ENCODE peak calls at places on chromosomes 5 and 9, in four cellular contexts. One of them, this sample, is unnamed. For H3K36me3 and H3K27me3, the result is how much of the 10 kb centered on the place peaks cover.

GRCh38 chr5:153402550-153402949 is 87.9 kb upstream of the GRIA1 start:
- DNase-seq in CD4-positive, alpha-beta memory T cell: no peak
- DNase-seq in ovary: no peak
- DNase-seq in CD8-positive, alpha-beta T cell: no peak
- DNase-seq in this sample: no peak

GRCh38 chr9:123002754-123003153 is 30.7 kb upstream of the GPR21 start:
- DNase-seq in CD8-positive, alpha-beta T cell: no peak
- DNase-seq in CD4-positive, alpha-beta memory T cell: no peak
- DNase-seq in ovary: no peak
- DNase-seq in this sample: no peak

GRCh38 chr5:113264061-113264460 is 170.7 kb downstream of the TSSK1B start:
- DNase-seq in ovary: no peak
- DNase-seq in CD8-positive, alpha-beta T cell: no peak
- DNase-seq in CD4-positive, alpha-beta memory T cell: no peak
- DNase-seq in this sample: no peak

GRCh38 chr5:172830876-172831662 is 3.0 kb upstream of the ERGIC1 start:
- DNase-seq in CD4-positive, alpha-beta memory T cell: no peak
- DNase-seq in CD8-positive, alpha-beta T cell: no peak
- DNase-seq in ovary: no peak
- DNase-seq in this sample: no peak

GRCh38 chr9:2800385-2801179 is 43.3 kb downstream of the PUM3 start:
- DNase-seq in CD4-positive, alpha-beta memory T cell: no peak
- DNase-seq in ovary: no peak
- DNase-seq in CD8-positive, alpha-beta T cell: no peak
- DNase-seq in this sample: peak

GRCh38 chr9:134469041-134469875 is 143.0 kb downstream of the RXRA start:
- DNase-seq in CD4-positive, alpha-beta memory T cell: no peak
- DNase-seq in ovary: peak
- DNase-seq in CD8-positive, alpha-beta T cell: no peak
- DNase-seq in this sample: no peak

GRCh38 chr5:143124593-143124992 is 278.9 kb downstream of the NR3C1 start:
- DNase-seq in ovary: no peak
- DNase-seq in CD8-positive, alpha-beta T cell: no peak
- DNase-seq in CD4-positive, alpha-beta memory T cell: no peak
- DNase-seq in this sample: no peak

GRCh38 chr9:32344551-32345182 is 39.8 kb upstream of the ACO1 start:
- DNase-seq in CD8-positive, alpha-beta T cell: no peak
- DNase-seq in ovary: no peak
- DNase-seq in CD4-positive, alpha-beta memory T cell: no peak
- DNase-seq in this sample: peak

GRCh38 chr9:108963459-108964143 is 29.4 kb downstream of the ABITRAM start:
- DNase-seq in ovary: no peak
- DNase-seq in CD8-positive, alpha-beta T cell: no peak
- DNase-seq in CD4-positive, alpha-beta memory T cell: no peak
- DNase-seq in this sample: no peak

GRCh38 chr5:135241536-135241935 is 157.5 kb downstream of the MACROH2A1 start:
- DNase-seq in ovary: no peak
- DNase-seq in CD8-positive, alpha-beta T cell: peak
- DNase-seq in CD4-positive, alpha-beta memory T cell: no peak
- DNase-seq in this sample: no peak

GRCh38 chr5:73544429-73545402 is 20.7 kb downstream of the ANKRA2 start:
- DNase-seq in CD8-positive, alpha-beta T cell: no peak
- DNase-seq in CD4-positive, alpha-beta memory T cell: no peak
- DNase-seq in ovary: no peak
- DNase-seq in this sample: no peak

GRCh38 chr5:73031839-73032238 is 76.0 kb downstream of the FCHO2 start:
- DNase-seq in ovary: no peak
- DNase-seq in CD4-positive, alpha-beta memory T cell: no peak
- DNase-seq in CD8-positive, alpha-beta T cell: no peak
- DNase-seq in this sample: no peak

GRCh38 chr9:101029300-101030021 is 934 bp downstream of the PLPPR1 start:
- DNase-seq in CD4-positive, alpha-beta memory T cell: no peak
- DNase-seq in ovary: no peak
- DNase-seq in CD8-positive, alpha-beta T cell: no peak
- DNase-seq in this sample: peak

GRCh38 chr9:119004618-119004990 is 364.6 kb downstream of the BRINP1 start:
- DNase-seq in CD4-positive, alpha-beta memory T cell: no peak
- DNase-seq in CD8-positive, alpha-beta T cell: no peak
- DNase-seq in ovary: no peak
- DNase-seq in this sample: no peak

GRCh38 chr9:935348-935965 is 41.0 kb upstream of the DMRT3 start:
- DNase-seq in ovary: no peak
- DNase-seq in CD8-positive, alpha-beta T cell: no peak
- DNase-seq in CD4-positive, alpha-beta memory T cell: no peak
- DNase-seq in this sample: no peak

GRCh38 chr5:170434953-170435605 is 45.9 kb upstream of the KCNMB1 start:
- DNase-seq in CD4-positive, alpha-beta memory T cell: no peak
- DNase-seq in ovary: peak
- DNase-seq in CD8-positive, alpha-beta T cell: peak
- DNase-seq in this sample: peak

GRCh38 chr5:122352331-122352730 is 40.3 kb downstream of the SNCAIP start:
- DNase-seq in CD4-positive, alpha-beta memory T cell: no peak
- DNase-seq in ovary: no peak
- DNase-seq in CD8-positive, alpha-beta T cell: no peak
- DNase-seq in this sample: no peak

GRCh38 chr5:69415584-69415958 is 655 bp downstream of the MARVELD2 start:
- DNase-seq in ovary: no peak
- DNase-seq in CD4-positive, alpha-beta memory T cell: no peak
- DNase-seq in CD8-positive, alpha-beta T cell: no peak
- DNase-seq in this sample: peak

GRCh38 chr5:9534881-9535517 is 10.9 kb downstream of the SEMA5A start:
- DNase-seq in ovary: no peak
- DNase-seq in CD8-positive, alpha-beta T cell: no peak
- DNase-seq in CD4-positive, alpha-beta memory T cell: no peak
- DNase-seq in this sample: no peak

GRCh38 chr5:91787718-91788117 is 404.6 kb upstream of the ARRDC3 start:
- DNase-seq in CD4-positive, alpha-beta memory T cell: no peak
- DNase-seq in ovary: no peak
- DNase-seq in CD8-positive, alpha-beta T cell: no peak
- DNase-seq in this sample: no peak

GRCh38 chr5:132024117-132024435 is 12.6 kb upstream of the ACSL6 start:
- DNase-seq in CD4-positive, alpha-beta memory T cell: no peak
- DNase-seq in ovary: no peak
- DNase-seq in CD8-positive, alpha-beta T cell: no peak
- DNase-seq in this sample: no peak

GRCh38 chr5:78699565-78700143 is 51.1 kb upstream of the LHFPL2 start:
- DNase-seq in ovary: no peak
- DNase-seq in CD8-positive, alpha-beta T cell: no peak
- DNase-seq in CD4-positive, alpha-beta memory T cell: no peak
- DNase-seq in this sample: no peak

GRCh38 chr9:112868956-112869594 is 21.6 kb downstream of the SLC46A2 start:
- DNase-seq in CD4-positive, alpha-beta memory T cell: no peak
- DNase-seq in ovary: no peak
- DNase-seq in CD8-positive, alpha-beta T cell: no peak
- DNase-seq in this sample: no peak

GRCh38 chr5:135040331-135041144 is 6.5 kb upstream of the PITX1 start:
- DNase-seq in CD8-positive, alpha-beta T cell: no peak
- DNase-seq in ovary: no peak
- DNase-seq in CD4-positive, alpha-beta memory T cell: no peak
- DNase-seq in this sample: peak

GRCh38 chr5:72040513-72040912 is 66.8 kb upstream of the MAP1B start:
- DNase-seq in CD8-positive, alpha-beta T cell: no peak
- DNase-seq in CD4-positive, alpha-beta memory T cell: no peak
- DNase-seq in ovary: no peak
- DNase-seq in this sample: no peak

GRCh38 chr9:114155263-114155966 is at the start of gene COL27A1:
- DNase-seq in ovary: peak
- DNase-seq in CD4-positive, alpha-beta memory T cell: peak
- DNase-seq in CD8-positive, alpha-beta T cell: peak
- DNase-seq in this sample: peak

GRCh38 chr5:54761213-54761701 is 224.1 kb downstream of the ESM1 start:
- DNase-seq in ovary: no peak
- DNase-seq in CD4-positive, alpha-beta memory T cell: no peak
- DNase-seq in CD8-positive, alpha-beta T cell: no peak
- DNase-seq in this sample: no peak

GRCh38 chr9:111118256-111118950 is 80.1 kb upstream of the LPAR1 start:
- DNase-seq in CD8-positive, alpha-beta T cell: no peak
- DNase-seq in ovary: no peak
- DNase-seq in CD4-positive, alpha-beta memory T cell: no peak
- DNase-seq in this sample: no peak

GRCh38 chr5:43006411-43007202 is 33.5 kb downstream of the ANXA2R start:
- DNase-seq in CD8-positive, alpha-beta T cell: no peak
- DNase-seq in ovary: no peak
- DNase-seq in CD4-positive, alpha-beta memory T cell: no peak
- DNase-seq in this sample: no peak

GRCh38 chr5:43010956-43011355 is 29.2 kb downstream of the ANXA2R start:
- DNase-seq in CD4-positive, alpha-beta memory T cell: no peak
- DNase-seq in CD8-positive, alpha-beta T cell: no peak
- DNase-seq in ovary: no peak
- DNase-seq in this sample: no peak

GRCh38 chr5:43007246-43007910 is 32.7 kb downstream of the ANXA2R start:
- DNase-seq in CD8-positive, alpha-beta T cell: peak
- DNase-seq in ovary: peak
- DNase-seq in CD4-positive, alpha-beta memory T cell: peak
- DNase-seq in this sample: peak

GRCh38 chr5:43007911-43008368 is 32.2 kb downstream of the ANXA2R start:
- DNase-seq in ovary: peak
- DNase-seq in CD8-positive, alpha-beta T cell: peak
- DNase-seq in CD4-positive, alpha-beta memory T cell: peak
- DNase-seq in this sample: peak

DNA sequence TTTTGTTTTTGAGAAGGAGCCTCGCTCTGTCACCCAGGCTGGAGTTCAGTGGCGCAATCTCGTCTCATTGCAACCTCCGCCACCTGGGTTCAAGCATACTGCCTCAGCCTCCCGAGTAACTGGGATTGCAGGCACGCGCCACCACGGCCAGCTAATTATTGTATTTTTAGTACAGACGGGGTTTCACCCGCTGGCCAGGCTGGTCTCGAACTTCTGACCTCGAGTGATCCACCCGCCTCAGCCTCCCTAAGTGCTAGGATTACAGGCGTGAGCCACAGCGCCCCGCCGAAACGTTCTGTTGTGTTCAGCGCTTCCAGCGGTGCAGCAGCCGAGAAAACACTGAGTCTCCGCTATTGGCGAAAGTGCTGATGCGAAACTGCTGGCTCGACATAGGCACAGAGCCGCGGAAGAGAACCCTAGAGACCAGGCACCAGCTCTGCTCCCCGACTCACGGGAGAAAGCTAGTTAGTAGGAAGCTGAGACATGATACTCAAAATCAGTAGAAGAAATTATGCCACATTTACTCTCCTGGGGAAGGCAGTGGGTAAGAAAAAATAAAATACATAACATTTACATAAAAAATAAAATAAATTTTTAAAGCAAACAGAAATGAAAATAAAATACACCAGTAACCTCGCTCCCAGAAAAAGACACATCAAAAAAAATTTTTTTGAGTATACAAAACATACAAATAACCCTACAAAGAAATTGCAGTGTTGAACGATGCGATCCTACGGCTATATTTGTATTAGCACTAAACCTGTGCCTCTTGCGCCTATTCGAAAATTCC is 31.6 kb downstream of the ANXA2R start:
- DNase-seq in CD8-positive, alpha-beta T cell: peak
- DNase-seq in CD4-positive, alpha-beta memory T cell: peak
- DNase-seq in ovary: peak
- DNase-seq in this sample: peak
- H3K4me3 ChIP-seq in CD8-positive, alpha-beta T cell: peak
- H3K4me3 ChIP-seq in CD4-positive, alpha-beta memory T cell: peak
- H3K4me3 ChIP-seq in ovary: peak
- H3K4me3 ChIP-seq in this sample: peak

GRCh38 chr9:35557330-35557729 is 47.7 kb upstream of the TESK1 start:
- DNase-seq in ovary: no peak
- DNase-seq in CD4-positive, alpha-beta memory T cell: no peak
- DNase-seq in CD8-positive, alpha-beta T cell: no peak
- DNase-seq in this sample: no peak

GRCh38 chr9:35555881-35556280 is 49.2 kb upstream of the TESK1 start:
- DNase-seq in CD8-positive, alpha-beta T cell: no peak
- DNase-seq in ovary: no peak
- DNase-seq in CD4-positive, alpha-beta memory T cell: no peak
- DNase-seq in this sample: no peak

GRCh38 chr9:35556781-35557180 is 48.3 kb upstream of the TESK1 start:
- DNase-seq in ovary: no peak
- DNase-seq in CD4-positive, alpha-beta memory T cell: no peak
- DNase-seq in CD8-positive, alpha-beta T cell: no peak
- DNase-seq in this sample: no peak

GRCh38 chr9:35553670-35554543 is 51.2 kb upstream of the TESK1 start:
- DNase-seq in ovary: peak
- DNase-seq in CD4-positive, alpha-beta memory T cell: no peak
- DNase-seq in CD8-positive, alpha-beta T cell: peak
- DNase-seq in this sample: peak

DNA sequence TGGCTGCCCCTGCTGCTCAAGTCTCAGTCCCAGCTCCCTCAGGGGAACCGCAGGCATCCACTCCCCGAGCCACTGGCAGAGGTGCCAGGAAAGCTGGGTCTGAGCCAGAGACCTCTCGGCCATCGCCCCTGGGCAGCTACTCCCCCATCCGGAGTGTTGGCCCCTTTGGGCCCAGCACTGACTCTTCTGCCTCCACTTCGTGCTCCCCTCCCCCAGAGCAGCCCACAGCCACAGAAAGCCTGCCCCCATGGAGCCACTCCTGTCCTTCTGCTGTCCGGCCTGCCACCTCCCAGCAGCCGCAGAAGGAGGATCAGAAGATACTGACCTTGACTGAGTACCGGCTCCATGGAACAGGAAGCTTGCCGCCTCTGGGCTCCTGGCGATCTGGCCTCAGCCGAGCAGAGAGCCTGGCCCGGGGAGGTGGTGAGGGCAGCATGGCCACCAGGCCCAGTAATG is 49.8 kb upstream of the TESK1 start:
- DNase-seq in ovary: no peak
- DNase-seq in CD4-positive, alpha-beta memory T cell: no peak
- DNase-seq in CD8-positive, alpha-beta T cell: no peak
- DNase-seq in this sample: no peak
- H3K36me3 ChIP-seq in ovary: under half
- H3K36me3 ChIP-seq in CD4-positive, alpha-beta memory T cell: under half
- H3K36me3 ChIP-seq in CD8-positive, alpha-beta T cell: under half
- H3K36me3 ChIP-seq in this sample: under half

DNA sequence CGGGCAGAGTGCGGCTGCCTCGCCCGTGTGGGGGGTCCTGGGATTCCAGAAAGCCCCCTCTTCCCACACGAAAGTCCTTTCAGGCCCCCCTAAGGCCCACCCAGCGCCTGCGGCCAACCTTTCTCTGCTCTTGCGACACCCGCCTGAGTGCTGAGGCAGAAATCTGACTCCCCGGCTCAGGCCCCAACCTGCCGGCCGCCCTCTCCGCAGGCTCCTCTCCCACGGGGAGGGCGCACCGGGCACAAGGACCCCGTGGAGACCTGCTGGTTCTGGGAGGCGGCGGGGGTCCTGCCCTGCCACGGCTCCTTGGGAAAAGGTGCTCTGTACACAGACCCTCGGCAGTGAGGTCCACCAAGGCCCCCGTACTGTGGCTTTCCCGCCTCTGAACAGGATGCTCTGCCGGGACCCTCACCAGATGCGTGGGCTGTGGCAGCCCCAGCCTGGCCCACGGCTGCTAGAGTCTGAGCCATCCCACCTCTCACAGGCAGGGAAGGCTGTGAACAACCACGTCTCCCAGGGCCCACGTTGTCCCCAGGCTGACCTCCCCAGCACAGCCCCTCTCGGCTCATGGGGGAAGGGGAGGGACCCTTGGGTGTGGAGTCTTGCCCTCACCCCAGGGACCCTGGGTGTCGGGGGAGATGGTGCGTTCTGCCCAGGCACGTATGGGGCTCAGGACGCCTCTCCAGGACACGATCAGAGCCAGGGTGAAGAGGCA is 41.5 kb upstream of the EGFL7 start:
- DNase-seq in CD8-positive, alpha-beta T cell: no peak
- DNase-seq in CD4-positive, alpha-beta memory T cell: peak
- DNase-seq in ovary: no peak
- DNase-seq in this sample: peak
- H3K27me3 ChIP-seq in CD8-positive, alpha-beta T cell: under half
- H3K27me3 ChIP-seq in CD4-positive, alpha-beta memory T cell: under half
- H3K27me3 ChIP-seq in ovary: under half
- H3K27me3 ChIP-seq in this sample: under half

GRCh38 chr9:129237804-129238203 is 59.7 kb upstream of the IER5L start:
- DNase-seq in CD8-positive, alpha-beta T cell: no peak
- DNase-seq in CD4-positive, alpha-beta memory T cell: no peak
- DNase-seq in ovary: no peak
- DNase-seq in this sample: no peak
- H3K4me3 ChIP-seq in CD8-positive, alpha-beta T cell: peak
- H3K4me3 ChIP-seq in CD4-positive, alpha-beta memory T cell: no peak
- H3K4me3 ChIP-seq in ovary: no peak
- H3K4me3 ChIP-seq in this sample: no peak